ENCODE peak calls at places on chromosome 16, in nine cellular contexts. G is GM12865, I is heart right ventricle, A is esophagus squamous epithelium, X is stomach, R is RWPE2, C is upper lobe of left lung, Z is HFF-Myc, T is A549. D is an unnamed sample.

GRCh38 chr16:71930013-71930563 is 34.8 kb downstream of the IST1 start:
- DNase-seq in Z (no peak), C (no peak), X (no peak), I (no peak), A (no peak), G (no peak), R (no peak), T (no peak), D (no peak)

GRCh38 chr16:25478476-25478875 is 213.3 kb upstream of the HS3ST4 start:
- DNase-seq in I (no peak), A (no peak), Z (no peak), R (no peak), G (no peak), X (no peak), T (no peak), C (no peak), D (no peak)

GRCh38 chr16:75922250-75922649 is 196.0 kb upstream of the CPHXL start:
- DNase-seq in C (no peak), Z (no peak), X (no peak), T (no peak), G (no peak), R (no peak), I (no peak), A (no peak), D (no peak)

GRCh38 chr16:14284930-14285541 is 213.9 kb downstream of the MRTFB start:
- DNase-seq in Z (no peak), X (peak), T (peak), A (no peak), I (no peak), R (no peak), G (peak), C (peak), D (no peak)

GRCh38 chr16:81521141-81521626 is 76.6 kb downstream of the CMIP start:
- DNase-seq in I (no peak), G (peak), R (no peak), X (peak), A (no peak), T (no peak), C (peak), Z (no peak), D (no peak)

GRCh38 chr16:85612801-85613608 is at the start of gene GSE1:
- DNase-seq in G (peak), C (peak), T (peak), I (peak), Z (peak), A (no peak), R (peak), X (peak), D (peak)

GRCh38 chr16:6349725-6350124 is 982.9 kb upstream of the RBFOX1 start:
- DNase-seq in R (no peak), I (no peak), G (no peak), C (no peak), A (no peak), Z (no peak), X (no peak), T (no peak), D (no peak)

GRCh38 chr16:82192665-82193064 is 22.6 kb upstream of the MPHOSPH6 start:
- DNase-seq in G (peak), Z (peak), A (no peak), I (no peak), C (no peak), T (no peak), X (no peak), R (no peak), D (no peak)

GRCh38 chr16:86044241-86044671 is 145.3 kb downstream of the IRF8 start:
- DNase-seq in Z (peak), R (peak), C (no peak), G (peak), T (peak), A (no peak), I (no peak), X (peak), D (peak)

GRCh38 chr16:720990-721764 is at the start of gene ANTKMT:
- DNase-seq in T (peak), X (peak), C (peak), A (no peak), R (peak), G (peak), Z (no peak), I (peak), D (peak)

GRCh38 chr16:84547539-84548058 is 43.1 kb upstream of the MEAK7 start:
- DNase-seq in X (no peak), I (no peak), C (no peak), T (no peak), R (no peak), G (no peak), Z (no peak), A (no peak), D (peak)

GRCh38 chr16:27475561-27475960 is 73.6 kb downstream of the IL21R start:
- DNase-seq in A (no peak), R (no peak), Z (peak), T (no peak), C (no peak), I (no peak), G (no peak), X (no peak), D (no peak)

GRCh38 chr16:17303101-17303500 is 167.7 kb downstream of the XYLT1 start:
- DNase-seq in T (no peak), X (peak), Z (no peak), G (no peak), I (no peak), C (no peak), A (no peak), R (no peak), D (no peak)

GRCh38 chr16:67516296-67517177 is 12.1 kb upstream of the RIPOR1 start:
- DNase-seq in A (no peak), Z (no peak), C (no peak), X (no peak), I (no peak), R (no peak), G (no peak), T (peak), D (no peak)

DNA sequence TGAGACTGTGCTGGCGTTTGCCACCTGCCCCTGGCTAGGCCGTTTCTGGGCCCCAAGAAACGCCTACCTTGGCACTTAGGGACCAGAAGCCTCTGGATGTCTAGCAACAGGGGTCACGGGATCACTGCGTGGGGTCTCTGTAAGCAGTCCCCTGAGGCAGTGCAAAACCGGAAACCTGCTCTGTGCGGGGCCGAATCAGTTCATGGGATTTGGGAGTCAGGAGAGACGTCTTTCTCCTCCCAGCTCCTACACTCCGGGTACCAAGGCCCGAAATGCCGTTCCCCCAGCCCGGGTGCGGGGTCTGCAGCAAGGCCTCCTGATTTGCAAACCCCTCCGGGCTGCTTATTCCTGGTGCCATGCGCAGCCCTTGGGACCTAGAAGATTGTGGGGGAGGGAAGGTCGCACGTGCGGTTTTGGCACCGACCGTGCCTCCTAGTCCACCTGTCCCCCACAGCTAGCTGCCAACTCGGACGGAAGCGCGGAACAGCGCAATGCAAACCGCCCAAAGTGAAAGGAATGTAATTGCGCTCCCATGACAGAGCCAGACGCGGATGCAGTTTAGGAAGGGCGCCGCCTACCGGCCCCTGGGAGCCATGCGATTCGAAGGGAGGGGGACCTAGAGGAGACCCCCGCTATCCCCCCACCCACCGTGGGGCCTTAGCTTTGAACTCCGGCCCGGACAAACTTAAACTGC is 6.5 kb downstream of the IRX5 start:
- DNase-seq in G (no peak), A (no peak), R (no peak), T (peak), Z (no peak), I (peak), X (no peak), C (peak), D (peak)
- TF ChIP-seq CTCF in G (no peak), A (peak), R (peak), T (peak), Z (peak), I (peak), X (peak), C (peak), D (peak)

GRCh38 chr16:1941162-1941923 is 1.7 kb downstream of the MSRB1 start:
- DNase-seq in R (peak), G (no peak), I (no peak), C (no peak), T (no peak), Z (no peak), X (no peak), A (no peak), D (no peak)
- TF ChIP-seq CTCF in R (no peak), G (no peak), I (no peak), C (no peak), T (peak), Z (no peak), X (no peak), A (no peak), D (peak)

DNA sequence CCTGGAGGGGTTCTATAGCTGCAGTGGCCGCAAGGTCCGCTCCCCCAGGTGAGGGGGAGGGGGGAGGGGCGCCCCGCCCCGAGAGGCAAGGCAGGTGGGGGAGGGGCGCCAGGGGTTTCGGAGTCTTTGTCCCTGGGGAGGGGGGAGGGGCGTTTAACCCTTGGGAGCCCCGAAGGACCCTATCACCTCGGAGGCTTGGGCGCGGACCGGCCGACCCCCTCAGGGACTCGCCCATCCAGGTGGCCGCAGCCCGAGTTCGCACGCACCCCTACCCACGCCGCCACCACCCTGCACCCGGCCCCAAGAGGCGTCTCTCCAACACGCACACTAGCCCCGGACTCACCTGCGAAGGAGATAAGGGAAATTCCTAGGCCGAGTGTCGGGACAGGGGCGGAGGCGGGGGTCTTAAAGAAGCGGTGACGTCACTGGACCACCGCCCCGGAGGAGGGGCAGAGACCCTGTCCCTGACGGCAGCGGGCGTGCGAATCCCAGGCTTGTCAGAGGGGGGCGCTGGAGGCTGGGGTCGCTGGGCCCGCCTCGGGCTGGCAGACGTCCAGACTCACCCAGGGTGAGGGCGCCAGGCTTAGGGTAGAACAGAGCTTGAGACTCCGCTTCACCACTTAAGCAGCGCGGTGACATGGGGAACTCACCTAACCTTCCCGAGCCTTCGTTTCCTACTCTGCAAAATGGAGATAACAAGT is at the start of gene CLDN6:
- DNase-seq in C (no peak), Z (no peak), A (no peak), I (no peak), X (no peak), R (no peak), G (no peak), T (no peak), D (peak)
- TF ChIP-seq CTCF in C (no peak), Z (peak), A (peak), I (no peak), X (no peak), R (no peak), G (peak), T (no peak), D (peak)

GRCh38 chr16:66007717-66008116 is 358.8 kb upstream of the CDH5 start:
- DNase-seq in R (peak), G (peak), Z (no peak), C (no peak), X (no peak), I (no peak), A (no peak), T (no peak), D (no peak)
- TF ChIP-seq CTCF in R (no peak), G (no peak), Z (no peak), C (no peak), X (no peak), I (no peak), A (no peak), T (no peak), D (no peak)

DNA sequence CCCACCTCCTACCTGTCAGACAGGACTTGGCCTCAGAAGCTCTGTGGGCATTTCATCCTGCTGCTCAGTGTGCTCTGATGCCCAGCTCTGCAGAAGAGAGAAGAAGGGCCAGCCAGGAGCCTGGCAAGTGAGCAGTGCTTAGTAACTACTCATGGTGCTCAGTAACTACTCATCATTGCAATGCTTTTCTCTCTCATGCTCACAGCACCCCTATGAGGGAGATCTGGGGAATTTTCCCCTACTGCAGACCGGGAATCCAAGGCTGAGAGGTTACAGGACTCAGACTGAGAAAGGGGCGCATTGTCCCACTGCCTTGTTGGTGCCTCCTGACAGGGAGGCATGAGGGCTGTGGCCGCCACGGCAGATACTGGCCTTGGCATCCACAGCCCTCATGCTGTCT is 261.1 kb downstream of the C16orf95 start:
- DNase-seq in T (no peak), C (no peak), R (no peak), A (no peak), G (no peak), X (no peak), I (no peak), Z (no peak), D (no peak)
- TF ChIP-seq CTCF in T (no peak), C (no peak), R (no peak), A (no peak), G (no peak), X (no peak), I (no peak), Z (peak), D (no peak)

GRCh38 chr16:57994778-57995177 is 5.7 kb downstream of the ZNF319 start:
- DNase-seq in I (peak), C (peak), A (no peak), G (peak), X (peak), Z (no peak), T (no peak), R (no peak), D (peak)
- TF ChIP-seq CTCF in I (no peak), C (peak), A (peak), G (peak), X (no peak), Z (peak), T (peak), R (peak), D (peak)

DNA sequence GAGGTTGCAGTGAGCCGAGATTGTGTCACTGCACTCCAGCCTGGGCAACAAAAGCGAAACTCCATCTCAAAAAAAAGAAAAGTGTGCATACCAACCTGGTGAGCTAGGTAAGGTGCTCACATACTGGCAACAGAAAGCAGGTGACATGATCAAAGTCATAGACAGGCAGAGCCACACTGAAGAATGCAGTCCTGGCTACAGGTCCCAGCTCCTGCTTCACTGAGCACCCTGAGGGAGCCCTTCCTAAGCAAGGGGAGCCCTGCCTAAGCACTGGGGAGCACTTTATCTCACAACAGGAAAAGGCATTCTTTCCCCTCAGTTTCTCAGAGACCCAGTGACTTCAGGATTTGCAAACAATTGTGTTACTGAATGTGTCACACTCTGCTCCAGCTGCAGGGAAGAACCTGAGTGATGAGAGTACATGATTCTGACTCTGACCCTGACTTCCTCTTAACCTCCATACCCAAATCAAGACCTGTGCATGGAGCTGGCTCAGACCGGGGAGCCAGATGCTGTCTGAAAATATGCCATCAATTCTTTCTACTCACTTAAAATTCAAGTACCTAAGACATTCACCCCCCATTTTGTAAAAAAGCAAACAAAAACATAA is 40.5 kb downstream of the ANKRD11 start:
- DNase-seq in G (peak), X (no peak), C (no peak), I (no peak), R (no peak), T (no peak), A (no peak), Z (no peak), D (no peak)
- TF ChIP-seq CTCF in G (no peak), X (no peak), C (no peak), I (no peak), R (no peak), T (no peak), A (no peak), Z (no peak), D (no peak)

GRCh38 chr16:30054959-30055553 is 10.5 kb upstream of the ALDOA start:
- DNase-seq in C (no peak), Z (no peak), R (peak), I (no peak), G (peak), X (peak), T (peak), A (no peak), D (no peak)
- TF ChIP-seq CTCF in C (no peak), Z (peak), R (peak), I (no peak), G (peak), X (peak), T (peak), A (peak), D (peak)

DNA sequence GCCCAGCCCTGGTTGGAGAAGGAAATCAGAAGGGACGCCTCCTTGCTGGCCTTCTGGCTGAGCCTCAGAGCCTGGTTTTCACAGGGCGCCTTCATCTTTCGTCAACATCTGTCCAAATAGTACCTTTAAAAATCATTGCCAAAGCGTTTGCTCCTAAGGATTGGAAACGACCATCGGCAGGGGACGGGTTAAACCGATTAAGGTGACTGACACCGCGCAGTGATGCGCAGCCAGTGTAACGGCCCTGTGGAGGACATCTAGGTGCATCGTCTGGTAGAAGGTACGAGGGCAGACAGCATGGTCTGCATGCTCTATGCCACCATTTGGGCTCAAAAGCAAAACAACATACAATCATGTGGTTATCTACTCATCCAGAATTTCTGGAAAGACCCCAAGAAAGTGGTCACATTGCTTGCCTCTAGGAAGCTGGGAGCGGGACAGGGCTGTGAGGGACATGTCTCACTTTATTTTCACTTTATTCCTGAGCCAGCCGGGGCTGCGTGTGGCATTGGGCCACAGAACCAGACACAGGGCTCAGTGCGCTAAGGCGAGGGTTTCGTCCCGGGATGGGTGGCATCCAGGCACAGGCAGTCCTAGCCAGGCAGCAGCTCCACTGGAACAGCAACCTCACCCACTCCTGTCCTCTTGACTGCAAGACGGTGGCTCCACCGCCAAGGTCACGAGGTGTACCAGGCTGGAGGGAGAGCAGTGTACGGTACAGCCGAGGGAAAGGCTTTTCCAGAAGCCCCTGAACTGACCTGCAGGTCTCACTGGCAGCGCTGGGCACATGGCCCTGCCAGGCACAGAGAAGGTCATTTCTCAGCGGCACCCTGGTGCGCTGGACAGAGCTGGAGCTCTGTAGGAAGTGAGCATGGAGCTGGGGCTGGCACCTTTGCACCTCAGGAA is 40.9 kb upstream of the JPH3 start:
- DNase-seq in T (no peak), C (no peak), I (no peak), G (no peak), R (no peak), X (no peak), Z (no peak), A (no peak), D (no peak)
- TF ChIP-seq CTCF in T (no peak), C (no peak), I (no peak), G (no peak), R (no peak), X (no peak), Z (no peak), A (no peak), D (no peak)

D was measured in neural crest cell.